ENCODE peak calls at places on chromosomes 16 and 17, in six cellular contexts. K is right lobe of liver, S is K562, B is esophagus muscularis mucosa, Q is tibial nerve, O is body of pancreas. A is an unnamed sample.

GRCh38 chr16:87897563-87898505 is 28.5 kb upstream of the SLC7A5 start:
- DNase-seq in K (no peak), S (no peak), B (no peak), Q (no peak), O (no peak), A (no peak)

GRCh38 chr16:74607310-74607966 is 524 bp upstream of the GLG1 start:
- DNase-seq in K (no peak), S (no peak), B (no peak), Q (no peak), O (no peak), A (no peak)

GRCh38 chr16:9370071-9370491 is 278.6 kb downstream of the HAPSTR1 start:
- DNase-seq in K (no peak), S (no peak), B (no peak), Q (no peak), O (peak; percentile 44), A (peak; percentile 61)

GRCh38 chr17:34637548-34638525 is 58.5 kb downstream of the TMEM132E start:
- DNase-seq in K (peak; percentile 78), S (peak; percentile 83), B (no peak), Q (peak; percentile 67), O (peak; percentile 84), A (peak; percentile 87)

GRCh38 chr17:82031303-82031884 is at the start of gene RAC3:
- DNase-seq in K (no peak), S (peak; percentile 57), B (no peak), Q (no peak), O (no peak), A (no peak)

GRCh38 chr16:1045363-1046270 is 26.9 kb upstream of the SSTR5 start:
- DNase-seq in K (no peak), S (no peak), B (no peak), Q (no peak), O (no peak), A (no peak)

GRCh38 chr17:41352597-41353366 is 2.2 kb upstream of the KRT33A start:
- DNase-seq in K (no peak), S (no peak), B (no peak), Q (no peak), O (no peak), A (no peak)

GRCh38 chr17:56700919-56701420 is 107.5 kb downstream of the NOG start:
- DNase-seq in K (no peak), S (no peak), B (no peak), Q (no peak), O (no peak), A (no peak)

GRCh38 chr17:46769531-46770438 is 48.7 kb downstream of the WNT3 start:
- DNase-seq in K (no peak), S (no peak), B (no peak), Q (no peak), O (no peak), A (no peak)

GRCh38 chr16:11793840-11794239 is 3.2 kb downstream of the ZC3H7A start:
- DNase-seq in K (no peak), S (peak; percentile 61), B (no peak), Q (no peak), O (no peak), A (no peak)

GRCh38 chr17:27345141-27345904 is 51.4 kb downstream of the WSB1 start:
- DNase-seq in K (no peak), S (peak; percentile 69), B (no peak), Q (no peak), O (peak; percentile 82), A (no peak)

GRCh38 chr16:11561856-11562255 is 24.9 kb downstream of the LITAF start:
- DNase-seq in K (no peak), S (no peak), B (no peak), Q (no peak), O (no peak), A (no peak)

GRCh38 chr16:87628940-87629339 is 26.6 kb downstream of the JPH3 start:
- DNase-seq in K (no peak), S (no peak), B (no peak), Q (no peak), O (no peak), A (peak; percentile 19)

GRCh38 chr17:77778636-77779524 is 179.6 kb upstream of the TNRC6C start:
- DNase-seq in K (no peak), S (no peak), B (no peak), Q (no peak), O (peak; percentile 28), A (peak; percentile 81)

GRCh38 chr17:63446981-63447687 is 1.0 kb upstream of the CYB561 start:
- DNase-seq in K (no peak), S (no peak), B (no peak), Q (peak; percentile 31), O (peak; percentile 48), A (no peak)

GRCh38 chr16:27364493-27365141 is 37.4 kb upstream of the IL21R start:
- DNase-seq in K (peak; percentile 87), S (no peak), B (no peak), Q (no peak), O (peak; percentile 82), A (no peak)

GRCh38 chr16:80708823-80709222 is 95.6 kb downstream of the CDYL2 start:
- DNase-seq in K (no peak), S (no peak), B (no peak), Q (no peak), O (no peak), A (no peak)

GRCh38 chr16:80707686-80708085 is 96.7 kb downstream of the CDYL2 start:
- DNase-seq in K (no peak), S (no peak), B (no peak), Q (no peak), O (no peak), A (no peak)

GRCh38 chr16:80703391-80704071 is 100.9 kb downstream of the CDYL2 start:
- DNase-seq in K (no peak), S (no peak), B (peak; percentile 90), Q (no peak), O (no peak), A (no peak)

GRCh38 chr16:80704751-80705150 is 99.6 kb downstream of the CDYL2 start:
- DNase-seq in K (no peak), S (no peak), B (no peak), Q (no peak), O (no peak), A (no peak)

DNA sequence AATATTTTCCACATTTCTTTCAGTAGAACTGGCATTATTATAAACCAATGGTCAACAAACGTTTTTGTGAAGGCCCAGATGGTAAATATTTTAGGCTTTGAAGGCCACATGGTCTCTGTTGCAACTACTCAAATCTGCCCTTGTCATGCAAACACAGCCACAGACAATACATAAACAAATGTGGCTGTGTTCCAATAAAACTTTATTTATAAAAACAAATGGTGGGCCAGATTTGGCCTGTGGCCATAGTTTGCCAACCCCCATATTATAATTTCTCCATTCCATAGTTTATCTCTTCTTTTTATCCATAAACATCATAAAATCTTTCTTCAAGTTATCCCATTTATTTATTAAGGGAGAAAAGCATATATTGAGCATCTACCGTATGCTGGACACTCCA is 98.8 kb downstream of the CDYL2 start:
- DNase-seq in K (no peak), S (no peak), B (no peak), Q (no peak), O (no peak), A (no peak)
- H3K36me3 ChIP-seq in K (no peaks in the 10 kb centered on the region), S (no peaks in the 10 kb centered on the region), B (no peaks in the 10 kb centered on the region), Q (no peaks in the 10 kb centered on the region), O (no peaks in the 10 kb centered on the region), A (no peaks in the 10 kb centered on the region)

DNA sequence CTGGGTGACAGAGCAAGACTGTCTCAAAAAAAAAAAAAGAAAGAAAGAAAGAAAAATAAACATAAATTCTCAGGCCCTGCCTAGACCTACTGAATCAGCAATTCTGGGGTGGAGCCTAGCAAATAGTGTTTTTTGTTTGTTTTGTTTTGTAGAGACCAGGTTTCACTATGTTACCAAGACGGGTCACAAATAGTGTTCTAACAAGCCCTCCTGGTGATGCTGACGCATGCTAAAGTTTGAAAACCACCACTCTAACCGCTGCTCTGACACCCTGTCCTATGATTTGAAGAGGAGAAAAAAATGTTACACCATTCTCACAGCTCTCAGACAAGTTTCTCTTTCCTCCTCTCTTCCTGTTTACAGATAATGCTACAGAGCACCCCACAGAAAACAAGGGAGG is 1.5 kb downstream of the MRPL10 start:
- DNase-seq in K (no peak), S (no peak), B (no peak), Q (no peak), O (no peak), A (no peak)
- H3K4me3 ChIP-seq in K (no peak overlapping the region), S (peak overlapping the region; percentile 61), B (no peak overlapping the region), Q (no peak overlapping the region), O (no peak overlapping the region), A (no peak overlapping the region)

DNA sequence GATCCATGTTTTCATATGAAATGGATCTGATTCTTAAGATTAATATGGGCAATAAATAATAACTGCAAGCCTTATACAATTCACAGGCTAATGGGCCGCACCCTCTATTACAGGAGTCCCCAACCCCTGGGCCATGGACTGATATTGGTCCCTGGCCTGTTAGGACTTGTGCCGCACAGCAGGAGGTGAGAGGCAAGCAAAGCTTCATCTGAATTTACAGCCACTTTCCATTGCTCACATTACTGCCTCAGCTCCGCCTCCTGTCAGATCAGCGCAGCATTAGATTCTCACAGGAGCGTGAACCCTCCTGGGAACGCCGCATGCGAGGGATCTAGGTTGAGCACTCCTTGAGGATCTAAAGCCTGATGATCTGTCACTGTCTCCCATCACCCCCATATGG is 26.8 kb downstream of the METTL16 start:
- DNase-seq in K (no peak), S (no peak), B (no peak), Q (no peak), O (peak; percentile 8), A (no peak)
- TF ChIP-seq POLR2A in K (no peak), S (no peak), B (no peak), Q (no peak), O (no peak), A (no peak)

DNA sequence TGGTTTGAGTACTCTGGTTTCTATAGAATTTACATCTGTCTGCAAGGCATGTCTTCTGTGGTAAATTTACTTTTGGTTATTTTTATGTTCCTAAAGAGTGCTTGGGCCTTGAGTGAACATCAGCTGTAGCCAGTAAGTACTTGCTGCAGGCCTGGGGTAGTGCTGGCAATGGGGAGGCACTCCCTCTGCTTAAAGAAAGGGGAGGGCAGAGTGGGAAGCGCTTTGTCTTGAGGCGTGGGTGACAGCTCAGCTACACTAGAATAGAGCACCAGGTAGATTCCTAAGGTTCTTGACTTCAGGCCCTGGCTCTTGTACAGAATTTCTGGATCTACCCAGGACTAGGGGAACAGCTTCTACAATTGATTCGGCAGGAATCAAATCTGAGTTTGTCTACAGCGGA is 50.6 kb downstream of the MPHOSPH6 start:
- DNase-seq in K (no peak), S (no peak), B (no peak), Q (no peak), O (no peak), A (no peak)
- H3K36me3 ChIP-seq in K (no peaks in the 10 kb centered on the region), S (no peaks in the 10 kb centered on the region), B (no peaks in the 10 kb centered on the region), Q (no peaks in the 10 kb centered on the region), O (no peaks in the 10 kb centered on the region), A (no peaks in the 10 kb centered on the region)

A was measured in heart left ventricle.